ENCODE peak calls at places on chromosomes 6 and 20, in nine cellular contexts. C is EH; R is naive thymus-derived CD4-positive, alpha-beta T cell; Z is activated CD8-positive, alpha-beta T cell treated with anti-CD3 and anti-CD28 coated beads for 36 hours; E is iris pigment epithelial cell; X is NCI-H2081 treated with DMSO at 0.1 percent for 48 hours; G is CD8-positive, alpha-beta memory T cell; U is M059J; W is HCEC 1CT. S is an unnamed sample.

GRCh38 chr6:98949589-98949988 is 1.8 kb upstream of the FBXL4 start:
- DNase-seq in C (no peak), R (no peak), Z (no peak), E (no peak), X (no peak), G (no peak), U (no peak), W (no peak), S (no peak)

GRCh38 chr20:45911486-45912343 is at the start of gene PLTP:
- DNase-seq in C (peak; percentile 71), R (peak; percentile 33), Z (peak; percentile 60), E (peak; percentile 62), X (no peak), G (peak; percentile 76), U (peak; percentile 82), W (peak; percentile 23), S (peak; percentile 62)

GRCh38 chr6:115358616-115359015 is 702.1 kb downstream of the FRK start:
- DNase-seq in C (no peak), R (no peak), Z (no peak), E (no peak), X (no peak), G (no peak), U (peak; percentile 17), W (no peak), S (no peak)

GRCh38 chr6:31094389-31094881 is 17.9 kb downstream of the C6orf15 start:
- DNase-seq in C (peak; percentile 22), R (no peak), Z (peak; percentile 45), E (no peak), X (no peak), G (peak; percentile 63), U (peak; percentile 75), W (no peak), S (peak; percentile 32)

GRCh38 chr20:7924692-7925091 is 15.6 kb downstream of the HAO1 start:
- DNase-seq in C (peak; percentile 94), R (no peak), Z (no peak), E (peak; percentile 92), X (no peak), G (no peak), U (peak; percentile 94), W (peak; percentile 94), S (no peak)

GRCh38 chr20:63552481-63553249 is 1.3 kb upstream of the FNDC11 start:
- DNase-seq in C (peak; percentile 30), R (peak; percentile 59), Z (peak; percentile 67), E (no peak), X (no peak), G (peak; percentile 80), U (peak; percentile 53), W (no peak), S (peak; percentile 68)

GRCh38 chr6:50707191-50707590 is 6.1 kb upstream of the TFAP2D start:
- DNase-seq in C (no peak), R (no peak), Z (no peak), E (no peak), X (no peak), G (no peak), U (no peak), W (no peak), S (no peak)

GRCh38 chr6:100088009-100088408 is 94.0 kb upstream of the MCHR2 start:
- DNase-seq in C (peak; percentile 93), R (no peak), Z (no peak), E (peak; percentile 38), X (no peak), G (no peak), U (peak; percentile 78), W (peak; percentile 87), S (no peak)

GRCh38 chr20:37704955-37705354 is 11.1 kb downstream of the CTNNBL1 start:
- DNase-seq in C (no peak), R (no peak), Z (no peak), E (no peak), X (no peak), G (no peak), U (no peak), W (no peak), S (no peak)

GRCh38 chr6:118659513-118660217 is 8.3 kb upstream of the CEP85L start:
- DNase-seq in C (no peak), R (no peak), Z (no peak), E (peak; percentile 82), X (no peak), G (no peak), U (no peak), W (peak; percentile 27), S (no peak)

GRCh38 chr6:155103816-155104366 is 108.8 kb downstream of the TIAM2 start:
- DNase-seq in C (peak; percentile 39), R (peak; percentile 54), Z (peak; percentile 66), E (peak; percentile 48), X (no peak), G (no peak), U (peak; percentile 77), W (peak; percentile 8), S (no peak)

GRCh38 chr6:138311268-138311667 is 66.4 kb upstream of the SMIM28 start:
- DNase-seq in C (no peak), R (no peak), Z (no peak), E (no peak), X (no peak), G (no peak), U (no peak), W (no peak), S (no peak)

GRCh38 chr6:106614592-106615301 is 14.6 kb downstream of the RTN4IP1 start:
- DNase-seq in C (no peak), R (no peak), Z (no peak), E (no peak), X (no peak), G (no peak), U (no peak), W (no peak), S (no peak)

GRCh38 chr20:35791823-35792222 is 20.0 kb downstream of the PHF20 start:
- DNase-seq in C (peak; percentile 98), R (no peak), Z (peak; percentile 8), E (peak; percentile 78), X (no peak), G (no peak), U (peak; percentile 90), W (peak; percentile 85), S (no peak)

GRCh38 chr20:47377122-47377722 is 20.7 kb upstream of the ZMYND8 start:
- DNase-seq in C (no peak), R (no peak), Z (no peak), E (no peak), X (no peak), G (no peak), U (no peak), W (no peak), S (no peak)

GRCh38 chr6:31087494-31088089 is 24.8 kb downstream of the C6orf15 start:
- DNase-seq in C (peak; percentile 86), R (peak; percentile 83), Z (peak; percentile 92), E (peak; percentile 87), X (no peak), G (peak; percentile 90), U (peak; percentile 92), W (peak; percentile 79), S (peak; percentile 74)

GRCh38 chr6:82712826-82713225 is 349.2 kb downstream of the TPBG start:
- DNase-seq in C (peak; percentile 4), R (no peak), Z (no peak), E (peak; percentile 4), X (no peak), G (no peak), U (no peak), W (peak; percentile 6), S (no peak)

GRCh38 chr6:117548797-117549301 is 53.5 kb downstream of the GOPC start:
- DNase-seq in C (peak; percentile 70), R (peak; percentile 28), Z (peak; percentile 49), E (peak; percentile 84), X (no peak), G (peak; percentile 52), U (peak; percentile 81), W (peak; percentile 63), S (no peak)